ENCODE peak calls at places on chromosomes 11 and 22, in nine cellular contexts. One of them, this sample, is unnamed.

GRCh38 chr11:125412177-125412496 is 83.9 kb downstream of the FEZ1 start:
- DNase-seq in body of pancreas: no peak
- DNase-seq in NCI-H1417: no peak
- DNase-seq in NCI-H524: no peak
- DNase-seq in choroid plexus epithelial cell: no peak
- DNase-seq in stimulated activated CD4-positive, alpha-beta T cell treated with anti-CD3 and anti-CD28 coated beads, TNF-alpha, amount 100 ng/mL, for 1 hour: no peak
- DNase-seq in ovary: no peak
- DNase-seq in cardiac septum: no peak
- DNase-seq in progenitor cell of endocrine pancreas: no peak
- DNase-seq in this sample: no peak

GRCh38 chr11:67079065-67079464 is 22.4 kb downstream of the RHOD start:
- DNase-seq in body of pancreas: no peak
- DNase-seq in NCI-H1417: no peak
- DNase-seq in NCI-H524: no peak
- DNase-seq in choroid plexus epithelial cell: no peak
- DNase-seq in stimulated activated CD4-positive, alpha-beta T cell treated with anti-CD3 and anti-CD28 coated beads, TNF-alpha, amount 100 ng/mL, for 1 hour: no peak
- DNase-seq in ovary: no peak
- DNase-seq in cardiac septum: no peak
- DNase-seq in progenitor cell of endocrine pancreas: no peak
- DNase-seq in this sample: no peak

GRCh38 chr11:8105133-8105532 is 24.1 kb downstream of the TUB start:
- DNase-seq in body of pancreas: no peak
- DNase-seq in NCI-H1417: no peak
- DNase-seq in NCI-H524: no peak
- DNase-seq in choroid plexus epithelial cell: no peak
- DNase-seq in stimulated activated CD4-positive, alpha-beta T cell treated with anti-CD3 and anti-CD28 coated beads, TNF-alpha, amount 100 ng/mL, for 1 hour: no peak
- DNase-seq in ovary: no peak
- DNase-seq in cardiac septum: no peak
- DNase-seq in progenitor cell of endocrine pancreas: no peak
- DNase-seq in this sample: no peak

GRCh38 chr22:35641494-35642120 is 6.6 kb upstream of the APOL6 start:
- DNase-seq in body of pancreas: no peak
- DNase-seq in NCI-H1417: no peak
- DNase-seq in NCI-H524: no peak
- DNase-seq in choroid plexus epithelial cell: no peak
- DNase-seq in stimulated activated CD4-positive, alpha-beta T cell treated with anti-CD3 and anti-CD28 coated beads, TNF-alpha, amount 100 ng/mL, for 1 hour: no peak
- DNase-seq in ovary: no peak
- DNase-seq in cardiac septum: no peak
- DNase-seq in progenitor cell of endocrine pancreas: no peak
- DNase-seq in this sample: no peak

GRCh38 chr11:126426820-126427749 is 71.6 kb downstream of the ST3GAL4 start:
- DNase-seq in body of pancreas: no peak
- DNase-seq in NCI-H1417: no peak
- DNase-seq in NCI-H524: no peak
- DNase-seq in choroid plexus epithelial cell: no peak
- DNase-seq in stimulated activated CD4-positive, alpha-beta T cell treated with anti-CD3 and anti-CD28 coated beads, TNF-alpha, amount 100 ng/mL, for 1 hour: no peak
- DNase-seq in ovary: peak; percentile 61
- DNase-seq in cardiac septum: no peak
- DNase-seq in progenitor cell of endocrine pancreas: no peak
- DNase-seq in this sample: no peak

GRCh38 chr11:71551711-71552110 is 3.5 kb downstream of the KRTAP5-9 start:
- DNase-seq in body of pancreas: no peak
- DNase-seq in NCI-H1417: no peak
- DNase-seq in NCI-H524: no peak
- DNase-seq in choroid plexus epithelial cell: no peak
- DNase-seq in stimulated activated CD4-positive, alpha-beta T cell treated with anti-CD3 and anti-CD28 coated beads, TNF-alpha, amount 100 ng/mL, for 1 hour: no peak
- DNase-seq in ovary: no peak
- DNase-seq in cardiac septum: no peak
- DNase-seq in progenitor cell of endocrine pancreas: no peak
- DNase-seq in this sample: no peak

GRCh38 chr11:128587415-128587814 is at the start of gene ETS1:
- DNase-seq in body of pancreas: peak; percentile 39
- DNase-seq in NCI-H1417: no peak
- DNase-seq in NCI-H524: no peak
- DNase-seq in choroid plexus epithelial cell: no peak
- DNase-seq in stimulated activated CD4-positive, alpha-beta T cell treated with anti-CD3 and anti-CD28 coated beads, TNF-alpha, amount 100 ng/mL, for 1 hour: no peak
- DNase-seq in ovary: no peak
- DNase-seq in cardiac septum: no peak
- DNase-seq in progenitor cell of endocrine pancreas: no peak
- DNase-seq in this sample: no peak

GRCh38 chr11:27618591-27618990 is 81.7 kb downstream of the BDNF start:
- DNase-seq in body of pancreas: no peak
- DNase-seq in NCI-H1417: no peak
- DNase-seq in NCI-H524: no peak
- DNase-seq in choroid plexus epithelial cell: no peak
- DNase-seq in stimulated activated CD4-positive, alpha-beta T cell treated with anti-CD3 and anti-CD28 coated beads, TNF-alpha, amount 100 ng/mL, for 1 hour: no peak
- DNase-seq in ovary: no peak
- DNase-seq in cardiac septum: no peak
- DNase-seq in progenitor cell of endocrine pancreas: no peak
- DNase-seq in this sample: no peak

GRCh38 chr11:1225386-1226225 is 2.7 kb downstream of the MUC5B start:
- DNase-seq in body of pancreas: no peak
- DNase-seq in NCI-H1417: no peak
- DNase-seq in NCI-H524: no peak
- DNase-seq in choroid plexus epithelial cell: no peak
- DNase-seq in stimulated activated CD4-positive, alpha-beta T cell treated with anti-CD3 and anti-CD28 coated beads, TNF-alpha, amount 100 ng/mL, for 1 hour: no peak
- DNase-seq in ovary: peak; percentile 8
- DNase-seq in cardiac septum: peak; percentile 70
- DNase-seq in progenitor cell of endocrine pancreas: no peak
- DNase-seq in this sample: no peak

GRCh38 chr22:28402066-28402465 is 277.6 kb downstream of the TTC28 start:
- DNase-seq in body of pancreas: no peak
- DNase-seq in NCI-H1417: no peak
- DNase-seq in NCI-H524: peak; percentile 10
- DNase-seq in choroid plexus epithelial cell: no peak
- DNase-seq in stimulated activated CD4-positive, alpha-beta T cell treated with anti-CD3 and anti-CD28 coated beads, TNF-alpha, amount 100 ng/mL, for 1 hour: no peak
- DNase-seq in ovary: no peak
- DNase-seq in cardiac septum: no peak
- DNase-seq in progenitor cell of endocrine pancreas: no peak
- DNase-seq in this sample: no peak

GRCh38 chr11:6431861-6432260 is 8.9 kb downstream of the HPX start:
- DNase-seq in body of pancreas: no peak
- DNase-seq in NCI-H1417: no peak
- DNase-seq in NCI-H524: no peak
- DNase-seq in choroid plexus epithelial cell: peak; percentile 44
- DNase-seq in stimulated activated CD4-positive, alpha-beta T cell treated with anti-CD3 and anti-CD28 coated beads, TNF-alpha, amount 100 ng/mL, for 1 hour: no peak
- DNase-seq in ovary: no peak
- DNase-seq in cardiac septum: no peak
- DNase-seq in progenitor cell of endocrine pancreas: no peak
- DNase-seq in this sample: no peak

GRCh38 chr22:36334838-36335603 is 52.7 kb downstream of the MYH9 start:
- DNase-seq in body of pancreas: peak; percentile 62
- DNase-seq in NCI-H1417: no peak
- DNase-seq in NCI-H524: no peak
- DNase-seq in choroid plexus epithelial cell: peak; percentile 75
- DNase-seq in stimulated activated CD4-positive, alpha-beta T cell treated with anti-CD3 and anti-CD28 coated beads, TNF-alpha, amount 100 ng/mL, for 1 hour: no peak
- DNase-seq in ovary: no peak
- DNase-seq in cardiac septum: no peak
- DNase-seq in progenitor cell of endocrine pancreas: no peak
- DNase-seq in this sample: no peak

GRCh38 chr11:65262381-65262680 is 569 bp downstream of the POLA2 start:
- DNase-seq in body of pancreas: peak; percentile 46
- DNase-seq in NCI-H1417: no peak
- DNase-seq in NCI-H524: no peak
- DNase-seq in choroid plexus epithelial cell: no peak
- DNase-seq in stimulated activated CD4-positive, alpha-beta T cell treated with anti-CD3 and anti-CD28 coated beads, TNF-alpha, amount 100 ng/mL, for 1 hour: no peak
- DNase-seq in ovary: no peak
- DNase-seq in cardiac septum: peak; percentile 84
- DNase-seq in progenitor cell of endocrine pancreas: no peak
- DNase-seq in this sample: peak; percentile 6

This sample was measured in stimulated activated CD8-positive, alpha-beta memory T cell treated with anti-CD3 and anti-CD28 coated beads, Interleukin-15, amount 100 ng/mL, for 4 hours.